ENCODE peak calls at places on chromosomes 4 and X, in nine cellular contexts. E is upper lobe of right lung; M is AG04450; U is Peyer's patch; A is heart right ventricle; S is effector memory CD4-positive, alpha-beta T cell; C is endodermal cell; I is SK-N-SH; R is PC-9. V is an unnamed sample.

GRCh38 chr4:112031712-112032328 is 113.4 kb upstream of the FAM241A start:
- DNase-seq in E (no peak), M (peak; percentile 10), U (no peak), A (no peak), S (no peak), C (peak; percentile 50), I (peak; percentile 36), R (peak; percentile 20), V (no peak)

GRCh38 chr4:52408471-52408870 is 250.6 kb downstream of the USP46 start:
- DNase-seq in E (no peak), M (no peak), U (no peak), A (no peak), S (no peak), C (no peak), I (no peak), R (no peak), V (no peak)

GRCh38 chr4:95466791-95467190 is 82.0 kb downstream of the UNC5C start:
- DNase-seq in E (no peak), M (no peak), U (no peak), A (no peak), S (no peak), C (no peak), I (no peak), R (no peak), V (no peak)

GRCh38 chrX:54182194-54182863 is 725 bp downstream of the FAM120C start:
- DNase-seq in E (peak; percentile 83), M (no peak), U (peak; percentile 75), A (peak; percentile 59), S (peak; percentile 43), C (peak; percentile 70), I (peak; percentile 58), R (peak; percentile 52), V (peak; percentile 45)

GRCh38 chr4:84051728-84052127 is 447.4 kb downstream of the NKX6-1 start:
- DNase-seq in E (no peak), M (no peak), U (no peak), A (no peak), S (no peak), C (peak; percentile 43), I (no peak), R (no peak), V (no peak)

GRCh38 chr4:118352843-118353373 is at the start of gene PRSS12:
- DNase-seq in E (peak; percentile 88), M (peak; percentile 41), U (peak; percentile 25), A (peak; percentile 54), S (peak; percentile 8), C (peak; percentile 95), I (peak; percentile 96), R (peak; percentile 76), V (peak; percentile 31)

GRCh38 chrX:121987163-121987562 is 939.8 kb downstream of the GLUD2 start:
- DNase-seq in E (no peak), M (no peak), U (no peak), A (no peak), S (no peak), C (no peak), I (peak; percentile 1), R (no peak), V (no peak)

GRCh38 chrX:45300638-45301037 is 100.0 kb upstream of the DIPK2B start:
- DNase-seq in E (no peak), M (no peak), U (no peak), A (no peak), S (no peak), C (peak; percentile 55), I (no peak), R (no peak), V (no peak)

GRCh38 chr4:15778742-15779231 is 659 bp downstream of the CD38 start:
- DNase-seq in E (peak; percentile 85), M (no peak), U (peak; percentile 69), A (peak; percentile 53), S (no peak), C (no peak), I (no peak), R (peak; percentile 15), V (no peak)

GRCh38 chr4:145829629-145830395 is 108.8 kb downstream of the ZNF827 start:
- DNase-seq in E (no peak), M (no peak), U (no peak), A (no peak), S (no peak), C (no peak), I (no peak), R (no peak), V (no peak)

GRCh38 chr4:40299704-40300336 is 35.3 kb upstream of the CHRNA9 start:
- DNase-seq in E (no peak), M (no peak), U (no peak), A (no peak), S (no peak), C (peak; percentile 31), I (no peak), R (no peak), V (no peak)

GRCh38 chrX:150036181-150036580 is 97.9 kb upstream of the EOLA2 start:
- DNase-seq in E (no peak), M (no peak), U (no peak), A (no peak), S (no peak), C (no peak), I (peak; percentile 4), R (peak; percentile 67), V (no peak)

GRCh38 chr4:8144359-8144758 is 14.3 kb downstream of the ABLIM2 start:
- DNase-seq in E (no peak), M (no peak), U (no peak), A (no peak), S (no peak), C (peak; percentile 78), I (peak; percentile 70), R (no peak), V (no peak)

GRCh38 chr4:47349323-47349722 is 114.2 kb downstream of the COMMD8 start:
- DNase-seq in E (no peak), M (peak; percentile 41), U (no peak), A (no peak), S (no peak), C (no peak), I (no peak), R (no peak), V (no peak)

GRCh38 chr4:112377127-112377635 is 80.0 kb downstream of the ALPK1 start:
- DNase-seq in E (no peak), M (no peak), U (no peak), A (no peak), S (no peak), C (no peak), I (peak; percentile 60), R (no peak), V (no peak)

GRCh38 chr4:5050520-5050955 is 742 bp upstream of the STK32B start:
- DNase-seq in E (peak; percentile 84), M (peak; percentile 52), U (no peak), A (peak; percentile 69), S (no peak), C (peak; percentile 91), I (peak; percentile 88), R (peak; percentile 22), V (no peak)

GRCh38 chr4:99887837-99888236 is 6.4 kb downstream of the LAMTOR3 start:
- DNase-seq in E (no peak), M (no peak), U (no peak), A (no peak), S (no peak), C (no peak), I (no peak), R (no peak), V (no peak)

GRCh38 chrX:53269536-53270107 is 11.8 kb downstream of the IQSEC2 start:
- DNase-seq in E (no peak), M (no peak), U (no peak), A (no peak), S (no peak), C (no peak), I (no peak), R (no peak), V (no peak)

GRCh38 chr4:183303278-183303677 is 16.8 kb downstream of the CLDN22 start:
- DNase-seq in E (no peak), M (no peak), U (no peak), A (no peak), S (no peak), C (no peak), I (no peak), R (no peak), V (no peak)

GRCh38 chr4:189533603-189534002 is 407.1 kb upstream of the FRG1 start:
- DNase-seq in E (no peak), M (no peak), U (no peak), A (no peak), S (no peak), C (no peak), I (no peak), R (no peak), V (no peak)
- H3K9me3 ChIP-seq in E (peaks cover 15% of the 10 kb centered on the region), M (peaks cover 35% of the 10 kb centered on the region), U (no peaks in the 10 kb centered on the region), A (peaks cover 17% of the 10 kb centered on the region), S (peaks cover 10% of the 10 kb centered on the region), C (peaks cover 33% of the 10 kb centered on the region), I (peaks cover 11% of the 10 kb centered on the region), R (no peaks in the 10 kb centered on the region), V (no peaks in the 10 kb centered on the region)

GRCh38 chr4:18975916-18976610 is 954.5 kb upstream of the LCORL start:
- DNase-seq in E (no peak), M (no peak), U (no peak), A (no peak), S (no peak), C (no peak), I (no peak), R (no peak), V (no peak)
- H3K9me3 ChIP-seq in E (no peaks in the 10 kb centered on the region), M (no peaks in the 10 kb centered on the region), U (no peaks in the 10 kb centered on the region), A (no peaks in the 10 kb centered on the region), S (no peaks in the 10 kb centered on the region), C (no peaks in the 10 kb centered on the region), I (no peaks in the 10 kb centered on the region), R (no peaks in the 10 kb centered on the region), V (no peaks in the 10 kb centered on the region)

DNA sequence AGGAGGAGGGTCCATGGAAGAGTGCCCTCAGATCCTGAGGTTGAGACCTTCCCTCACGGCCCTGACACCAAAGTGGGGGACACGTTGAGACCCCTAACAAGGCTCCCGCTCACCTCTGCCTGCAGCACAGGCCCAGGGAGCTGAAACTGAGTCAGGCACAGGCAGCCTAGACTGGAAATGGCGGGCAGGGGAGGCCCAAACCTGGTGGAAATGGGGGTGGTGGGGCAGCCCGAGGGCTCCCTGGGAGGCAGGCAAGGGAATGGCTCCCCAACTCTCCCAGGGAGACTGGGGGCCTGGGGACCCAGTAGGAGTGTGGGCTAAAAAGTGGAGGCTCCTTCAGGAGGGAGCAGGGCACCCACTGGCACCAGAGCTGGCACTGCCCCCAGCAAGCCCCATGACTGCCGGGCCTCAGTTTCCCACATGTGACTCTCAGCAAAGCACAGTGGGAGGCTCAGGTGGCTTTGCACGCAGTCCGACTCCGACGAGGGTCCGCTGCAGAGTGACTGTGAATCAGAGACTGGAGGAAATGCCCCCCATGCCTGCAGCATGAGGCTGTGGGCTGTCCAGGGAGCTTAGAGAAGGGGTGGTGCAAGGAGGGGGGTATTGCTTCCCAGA is 5.9 kb downstream of the NKX1-1 start:
- DNase-seq in E (peak; percentile 44), M (no peak), U (no peak), A (no peak), S (no peak), C (no peak), I (peak; percentile 21), R (no peak), V (no peak)
- H3K9me3 ChIP-seq in E (no peaks in the 10 kb centered on the region), M (peaks cover 44% of the 10 kb centered on the region), U (no peaks in the 10 kb centered on the region), A (no peaks in the 10 kb centered on the region), S (no peaks in the 10 kb centered on the region), C (no peaks in the 10 kb centered on the region), I (no peaks in the 10 kb centered on the region), R (no peaks in the 10 kb centered on the region), V (no peaks in the 10 kb centered on the region)

DNA sequence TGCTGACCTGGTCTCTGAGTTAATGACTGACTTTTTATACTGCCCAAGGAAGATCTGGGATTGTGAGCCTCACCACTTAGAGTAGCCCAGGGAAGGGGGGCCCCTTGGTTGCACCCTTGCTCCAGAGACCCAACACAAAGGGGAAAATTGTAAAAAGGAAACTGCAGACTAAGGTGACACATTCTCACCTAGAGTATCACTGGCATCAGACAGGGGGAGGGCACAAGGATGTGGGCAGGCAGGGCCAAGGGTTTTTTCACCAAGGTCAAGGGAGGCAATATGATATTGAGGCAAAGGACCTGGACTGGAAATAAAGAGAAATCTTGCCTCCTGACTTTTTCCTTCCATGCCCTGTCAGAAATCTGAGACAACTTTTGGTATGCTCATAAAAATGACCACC is 386.2 kb upstream of the FGF16 start:
- DNase-seq in E (no peak), M (no peak), U (no peak), A (no peak), S (no peak), C (no peak), I (no peak), R (no peak), V (no peak)
- H3K9me3 ChIP-seq in E (no peaks in the 10 kb centered on the region), M (no peaks in the 10 kb centered on the region), U (no peaks in the 10 kb centered on the region), A (no peaks in the 10 kb centered on the region), S (no peaks in the 10 kb centered on the region), C (no peaks in the 10 kb centered on the region), I (no peaks in the 10 kb centered on the region), R (no peaks in the 10 kb centered on the region), V (no peaks in the 10 kb centered on the region)